ENCODE peak calls at places on chromosomes 16 and 17, in seven cellular contexts. F is CD4-positive, alpha-beta memory T cell; C is aorta; S is Peyer's patch; I is thoracic aorta; O is CD8-positive, alpha-beta T cell; B is spleen. E is an unnamed sample. For H3K4me1, the result is how much of the 10 kb centered on the place peaks cover.

GRCh38 chr17:15928286-15928785 is 16.6 kb upstream of the ADORA2B start:
- DNase-seq in O (no peak), C (no peak), I (no peak), S (no peak), F (no peak), B (no peak), E (no peak)

GRCh38 chr16:67606632-67607031 is 38.3 kb upstream of the CARMIL2 start:
- DNase-seq in F (no peak), O (no peak), C (no peak), S (no peak), B (no peak), I (no peak), E (no peak)

GRCh38 chr16:69131749-69132423 is 502 bp downstream of the CHTF8 start:
- DNase-seq in C (peak), I (peak), B (no peak), O (peak), S (peak), F (no peak), E (peak)

GRCh38 chr17:16446338-16446983 is 31.1 kb downstream of the TRPV2 start:
- DNase-seq in F (no peak), I (no peak), B (no peak), S (no peak), C (no peak), O (no peak), E (no peak)

GRCh38 chr17:29344201-29344856 is 45.8 kb upstream of the TAOK1 start:
- DNase-seq in O (no peak), B (no peak), I (no peak), F (no peak), S (no peak), C (no peak), E (no peak)

GRCh38 chr16:7369181-7369580 is 36.5 kb downstream of the RBFOX1 start:
- DNase-seq in B (no peak), S (no peak), I (no peak), C (no peak), F (no peak), O (no peak), E (no peak)

GRCh38 chr17:77660524-77660923 is 298.0 kb upstream of the TNRC6C start:
- DNase-seq in O (no peak), C (no peak), I (no peak), S (no peak), F (no peak), B (no peak), E (no peak)

GRCh38 chr16:57929250-57929649 is 41.7 kb downstream of the CNGB1 start:
- DNase-seq in C (no peak), B (no peak), F (no peak), S (no peak), O (no peak), I (no peak), E (no peak)

GRCh38 chr17:45263477-45263860 is 1.6 kb upstream of the SPATA32 start:
- DNase-seq in C (no peak), B (no peak), F (no peak), S (peak), O (no peak), I (no peak), E (no peak)
- H3K4me1 ChIP-seq in C (under half), B (under half), F (under half), S (under half), O (under half), I (under half), E (under half)

DNA sequence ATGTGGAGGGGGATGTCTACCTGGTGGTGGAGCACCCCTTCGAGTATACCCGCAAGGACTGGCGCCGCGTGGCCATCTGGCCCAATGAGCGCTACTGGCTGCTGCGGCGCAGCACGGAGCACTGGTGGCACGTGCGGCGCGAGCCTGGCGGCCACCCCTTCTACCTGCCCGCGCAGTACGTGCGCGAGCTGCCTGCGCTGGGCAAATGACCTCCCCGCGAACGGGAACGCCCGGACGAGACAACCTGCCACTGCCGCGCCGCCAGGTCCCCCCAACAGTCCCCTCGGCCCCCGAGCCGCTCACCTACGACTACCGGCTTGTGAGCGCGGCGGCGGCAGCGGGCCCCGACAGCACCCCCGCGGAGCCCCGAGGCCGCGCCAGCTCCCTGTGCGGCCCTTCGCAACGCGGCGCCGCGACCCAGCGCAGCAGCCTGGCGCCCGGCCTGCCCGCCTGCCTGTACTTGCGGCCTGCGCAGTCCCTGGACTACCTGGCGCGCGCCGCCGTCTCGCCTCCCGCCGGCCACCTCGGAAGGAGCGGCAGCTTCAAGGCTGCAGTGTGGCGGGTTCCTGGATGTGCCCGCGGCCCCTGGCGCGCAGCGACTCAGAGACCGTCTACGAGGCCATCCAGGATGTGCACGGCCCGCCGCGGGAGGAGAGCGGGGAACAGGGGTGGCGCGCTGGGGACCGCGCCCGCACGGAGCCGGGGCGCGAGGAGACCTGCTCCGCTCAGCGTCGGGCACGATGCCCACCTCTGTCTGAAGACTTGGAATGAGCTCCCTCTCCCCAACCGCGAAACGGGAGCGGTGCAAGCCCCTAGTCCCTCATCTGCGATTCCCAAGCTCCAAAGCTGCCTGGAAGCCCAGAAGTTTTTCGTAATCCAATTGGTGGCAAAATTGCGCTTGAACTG is 48.7 kb upstream of the AMZ2 start:
- DNase-seq in I (no peak), O (peak), C (no peak), S (peak), B (peak), F (peak), E (no peak)
- H3K4me3 ChIP-seq in I (peak), O (peak), C (no peak), S (peak), B (peak), F (peak), E (no peak)

DNA sequence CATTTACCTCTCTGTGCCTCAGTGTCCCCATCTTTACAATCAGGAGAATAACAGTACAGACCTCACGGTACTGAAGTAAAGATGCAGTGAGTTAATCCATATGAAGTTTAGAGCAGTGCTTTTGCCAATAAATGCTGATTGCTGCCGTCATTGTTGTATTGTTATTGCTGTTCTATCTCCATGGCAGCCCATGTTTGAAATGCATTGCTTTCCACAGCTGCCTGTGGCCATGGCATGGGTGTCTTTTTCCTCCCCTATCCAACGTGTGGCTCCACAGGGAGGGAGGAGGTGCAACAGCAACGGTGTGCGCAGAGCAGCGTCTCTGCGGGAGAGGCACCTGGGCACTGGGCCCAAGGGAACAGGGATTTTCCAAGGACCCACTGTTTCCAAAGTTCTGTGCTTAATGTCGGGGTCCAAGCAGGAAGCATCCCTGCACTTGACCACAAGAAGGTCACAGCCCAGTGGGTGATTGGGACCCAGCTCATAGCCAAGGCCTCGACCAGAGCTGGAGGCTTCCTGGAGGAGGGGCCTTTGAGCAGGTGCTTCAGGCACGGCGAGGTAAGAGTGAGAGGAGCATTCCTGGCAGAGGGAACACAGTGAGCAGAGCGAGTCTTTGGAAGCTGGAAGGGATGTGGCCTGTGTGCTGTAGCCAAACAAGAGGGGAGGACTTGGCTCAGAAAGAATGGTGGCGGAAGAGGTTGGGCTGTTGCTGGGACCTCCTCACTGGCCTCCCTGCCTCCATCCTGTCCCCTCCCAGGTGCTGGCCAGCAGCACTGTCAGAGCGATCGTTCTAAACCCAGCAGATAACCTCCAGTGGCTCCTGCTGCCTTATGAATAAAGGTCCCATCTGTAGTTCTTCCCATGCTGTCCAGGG is 3.9 kb downstream of the RAI1 start:
- DNase-seq in I (no peak), O (no peak), C (no peak), B (no peak), S (no peak), F (no peak), E (peak)
- H3K4me1 ChIP-seq in I (under half), O (under half), C (under half), B (half or more), S (under half), F (under half), E (under half)

DNA sequence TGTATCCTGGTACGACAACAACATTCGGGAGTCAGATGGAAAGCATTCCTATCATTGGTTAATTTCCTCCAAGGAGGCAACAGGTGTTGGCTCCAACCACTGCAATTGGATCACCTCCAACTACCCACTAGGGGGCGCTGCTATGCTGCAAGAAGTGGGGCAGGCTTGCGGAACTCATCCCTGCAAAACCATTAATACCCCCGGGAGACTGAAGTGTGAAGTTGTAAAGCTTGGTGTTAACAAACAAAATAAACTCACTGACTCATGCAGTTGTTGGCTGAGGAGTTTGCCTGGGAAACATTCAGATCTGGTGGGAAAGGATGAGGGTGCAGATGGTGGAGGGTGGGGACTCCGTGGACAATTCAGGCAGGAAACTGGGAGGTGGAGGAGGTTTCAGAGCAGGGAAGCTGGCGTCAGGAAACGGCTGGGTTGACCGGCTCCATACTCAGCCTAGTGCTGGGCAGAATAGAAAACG is 84.9 kb downstream of the HS3ST2 start:
- DNase-seq in I (peak), B (peak), C (peak), O (peak), F (peak), S (peak), E (peak)
- H3K4me3 ChIP-seq in I (no peak), B (no peak), C (no peak), O (no peak), F (no peak), S (no peak), E (no peak)

GRCh38 chr16:66510711-66511614 is 39.0 kb downstream of the TK2 start:
- DNase-seq in B (no peak), I (no peak), S (peak), O (no peak), C (peak), F (no peak), E (peak)

GRCh38 chr16:66509576-66509975 is 40.3 kb downstream of the TK2 start:
- DNase-seq in B (peak), I (no peak), O (no peak), S (peak), F (no peak), C (no peak), E (no peak)

GRCh38 chr16:66510298-66510697 is 39.6 kb downstream of the TK2 start:
- DNase-seq in F (no peak), O (no peak), I (no peak), C (no peak), B (no peak), S (peak), E (no peak)

GRCh38 chr16:66512589-66513404 is 37.1 kb downstream of the TK2 start:
- DNase-seq in C (peak), I (no peak), F (no peak), S (peak), B (no peak), O (no peak), E (peak)

GRCh38 chr16:66511615-66512500 is 38.1 kb downstream of the TK2 start:
- DNase-seq in B (no peak), S (peak), I (no peak), F (no peak), O (no peak), C (no peak), E (peak)
- H3K4me1 ChIP-seq in B (half or more), S (under half), I (half or more), F (under half), O (under half), C (under half), E (half or more)

DNA sequence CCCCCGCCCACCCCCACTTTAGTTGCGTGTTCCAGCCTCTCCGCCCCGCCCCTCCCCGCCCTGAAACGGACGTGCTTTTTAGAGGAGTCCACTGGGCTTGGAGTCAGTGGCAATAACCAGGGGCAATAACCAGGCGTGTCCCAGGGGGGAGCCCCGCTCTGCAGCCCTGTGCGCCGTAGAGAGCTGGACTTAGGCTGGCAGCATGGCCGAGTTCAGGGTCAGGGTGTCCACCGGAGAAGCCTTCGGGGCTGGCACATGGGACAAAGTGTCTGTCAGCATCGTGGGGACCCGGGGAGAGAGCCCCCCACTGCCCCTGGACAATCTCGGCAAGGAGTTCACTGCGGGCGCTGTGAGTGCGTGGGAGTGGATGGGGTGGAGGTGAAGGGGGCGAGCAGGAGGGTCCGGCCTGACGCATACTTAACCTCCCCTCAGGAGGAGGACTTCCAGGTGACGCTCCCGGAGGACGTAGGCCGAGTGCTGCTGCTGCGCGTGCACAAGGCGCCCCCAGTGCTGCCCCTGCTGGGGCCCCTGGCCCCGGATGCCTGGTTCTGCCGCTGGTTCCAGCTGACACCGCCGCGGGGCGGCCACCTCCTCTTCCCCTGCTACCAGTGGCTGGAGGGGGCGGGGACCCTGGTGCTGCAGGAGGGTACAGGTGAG is at the start of gene ALOX15B:
- DNase-seq in I (no peak), F (no peak), O (no peak), B (no peak), S (peak), C (no peak), E (no peak)
- H3K4me3 ChIP-seq in I (peak), F (no peak), O (no peak), B (no peak), S (no peak), C (no peak), E (peak)

E was measured in adipocyte.